ENCODE peak calls at places on chromosomes 5 and 9, in ten cellular contexts. One of them, this sample, is unnamed.

GRCh38 chr5:174326372-174326771 is 280.9 kb downstream of the NSG2 start:
- DNase-seq in astrocyte of the cerebellum: no peak
- DNase-seq in naive B cell: no peak
- DNase-seq in NCI-H460: no peak
- DNase-seq in IMR-90: no peak
- DNase-seq in pancreas: no peak
- DNase-seq in tibial artery: no peak
- DNase-seq in cerebellar cortex: no peak
- DNase-seq in NCI-H1105 treated with DMSO at 0.1 percent for 48 hours: no peak
- DNase-seq in posterior cingulate gyrus: no peak
- DNase-seq in this sample: no peak

GRCh38 chr5:155794801-155795200 is 532.2 kb upstream of the SGCD start:
- DNase-seq in NCI-H1105 treated with DMSO at 0.1 percent for 48 hours: peak
- DNase-seq in posterior cingulate gyrus: no peak
- DNase-seq in IMR-90: peak
- DNase-seq in cerebellar cortex: no peak
- DNase-seq in pancreas: no peak
- DNase-seq in tibial artery: no peak
- DNase-seq in astrocyte of the cerebellum: no peak
- DNase-seq in NCI-H460: no peak
- DNase-seq in naive B cell: no peak
- DNase-seq in this sample: no peak

GRCh38 chr5:4938941-4939546 is 201.1 kb upstream of the ADAMTS16 start:
- DNase-seq in cerebellar cortex: no peak
- DNase-seq in astrocyte of the cerebellum: no peak
- DNase-seq in naive B cell: no peak
- DNase-seq in tibial artery: no peak
- DNase-seq in NCI-H1105 treated with DMSO at 0.1 percent for 48 hours: no peak
- DNase-seq in pancreas: no peak
- DNase-seq in NCI-H460: no peak
- DNase-seq in IMR-90: no peak
- DNase-seq in posterior cingulate gyrus: no peak
- DNase-seq in this sample: no peak

GRCh38 chr9:102779341-102779740 is 215.8 kb upstream of the CYLC2 start:
- DNase-seq in cerebellar cortex: no peak
- DNase-seq in naive B cell: no peak
- DNase-seq in pancreas: no peak
- DNase-seq in NCI-H460: no peak
- DNase-seq in tibial artery: no peak
- DNase-seq in astrocyte of the cerebellum: peak
- DNase-seq in NCI-H1105 treated with DMSO at 0.1 percent for 48 hours: no peak
- DNase-seq in posterior cingulate gyrus: no peak
- DNase-seq in IMR-90: no peak
- DNase-seq in this sample: no peak

GRCh38 chr5:139492700-139493192 is 10.2 kb upstream of the STING1 start:
- DNase-seq in IMR-90: peak
- DNase-seq in naive B cell: no peak
- DNase-seq in pancreas: no peak
- DNase-seq in tibial artery: no peak
- DNase-seq in posterior cingulate gyrus: no peak
- DNase-seq in NCI-H1105 treated with DMSO at 0.1 percent for 48 hours: no peak
- DNase-seq in NCI-H460: no peak
- DNase-seq in cerebellar cortex: no peak
- DNase-seq in astrocyte of the cerebellum: no peak
- DNase-seq in this sample: no peak

GRCh38 chr9:86246752-86247161 is 12.7 kb downstream of the C9orf153 start:
- DNase-seq in NCI-H460: peak
- DNase-seq in pancreas: no peak
- DNase-seq in astrocyte of the cerebellum: no peak
- DNase-seq in NCI-H1105 treated with DMSO at 0.1 percent for 48 hours: no peak
- DNase-seq in cerebellar cortex: no peak
- DNase-seq in IMR-90: no peak
- DNase-seq in naive B cell: no peak
- DNase-seq in posterior cingulate gyrus: no peak
- DNase-seq in tibial artery: no peak
- DNase-seq in this sample: no peak

GRCh38 chr5:162209005-162209605 is 141.5 kb downstream of the GABRG2 start:
- DNase-seq in tibial artery: no peak
- DNase-seq in cerebellar cortex: peak
- DNase-seq in NCI-H460: peak
- DNase-seq in posterior cingulate gyrus: peak
- DNase-seq in pancreas: peak
- DNase-seq in naive B cell: no peak
- DNase-seq in IMR-90: no peak
- DNase-seq in astrocyte of the cerebellum: no peak
- DNase-seq in NCI-H1105 treated with DMSO at 0.1 percent for 48 hours: peak
- DNase-seq in this sample: no peak

GRCh38 chr9:136754059-136754572 is 3.9 kb downstream of the LCN8 start:
- DNase-seq in cerebellar cortex: no peak
- DNase-seq in tibial artery: no peak
- DNase-seq in astrocyte of the cerebellum: no peak
- DNase-seq in pancreas: no peak
- DNase-seq in posterior cingulate gyrus: peak
- DNase-seq in naive B cell: peak
- DNase-seq in IMR-90: no peak
- DNase-seq in NCI-H460: no peak
- DNase-seq in NCI-H1105 treated with DMSO at 0.1 percent for 48 hours: peak
- DNase-seq in this sample: no peak

GRCh38 chr9:17802249-17802857 is 223.5 kb downstream of the SH3GL2 start:
- DNase-seq in NCI-H460: no peak
- DNase-seq in naive B cell: no peak
- DNase-seq in NCI-H1105 treated with DMSO at 0.1 percent for 48 hours: no peak
- DNase-seq in tibial artery: no peak
- DNase-seq in cerebellar cortex: peak
- DNase-seq in pancreas: no peak
- DNase-seq in astrocyte of the cerebellum: no peak
- DNase-seq in posterior cingulate gyrus: no peak
- DNase-seq in IMR-90: peak
- DNase-seq in this sample: no peak

GRCh38 chr5:137115152-137115551 is 384.0 kb downstream of the SPOCK1 start:
- DNase-seq in pancreas: no peak
- DNase-seq in astrocyte of the cerebellum: no peak
- DNase-seq in NCI-H460: no peak
- DNase-seq in naive B cell: no peak
- DNase-seq in tibial artery: no peak
- DNase-seq in posterior cingulate gyrus: no peak
- DNase-seq in cerebellar cortex: no peak
- DNase-seq in IMR-90: no peak
- DNase-seq in NCI-H1105 treated with DMSO at 0.1 percent for 48 hours: no peak
- DNase-seq in this sample: no peak

GRCh38 chr5:121384359-121384758 is 467.3 kb upstream of the FTMT start:
- DNase-seq in NCI-H460: no peak
- DNase-seq in cerebellar cortex: no peak
- DNase-seq in posterior cingulate gyrus: no peak
- DNase-seq in tibial artery: no peak
- DNase-seq in naive B cell: no peak
- DNase-seq in pancreas: no peak
- DNase-seq in astrocyte of the cerebellum: no peak
- DNase-seq in NCI-H1105 treated with DMSO at 0.1 percent for 48 hours: no peak
- DNase-seq in IMR-90: no peak
- DNase-seq in this sample: no peak

GRCh38 chr5:14724633-14725032 is 60.1 kb downstream of the OTULIN start:
- DNase-seq in IMR-90: no peak
- DNase-seq in tibial artery: peak
- DNase-seq in posterior cingulate gyrus: no peak
- DNase-seq in NCI-H1105 treated with DMSO at 0.1 percent for 48 hours: no peak
- DNase-seq in astrocyte of the cerebellum: no peak
- DNase-seq in NCI-H460: no peak
- DNase-seq in pancreas: no peak
- DNase-seq in cerebellar cortex: no peak
- DNase-seq in naive B cell: no peak
- DNase-seq in this sample: no peak

GRCh38 chr5:66828551-66829421 is 232.6 kb downstream of the MAST4 start:
- DNase-seq in pancreas: peak
- DNase-seq in NCI-H1105 treated with DMSO at 0.1 percent for 48 hours: peak
- DNase-seq in NCI-H460: no peak
- DNase-seq in IMR-90: peak
- DNase-seq in tibial artery: peak
- DNase-seq in astrocyte of the cerebellum: peak
- DNase-seq in naive B cell: peak
- DNase-seq in posterior cingulate gyrus: peak
- DNase-seq in cerebellar cortex: peak
- DNase-seq in this sample: peak

GRCh38 chr9:123772967-123773366 is 157.0 kb downstream of the DENND1A start:
- DNase-seq in NCI-H1105 treated with DMSO at 0.1 percent for 48 hours: no peak
- DNase-seq in astrocyte of the cerebellum: no peak
- DNase-seq in tibial artery: no peak
- DNase-seq in posterior cingulate gyrus: no peak
- DNase-seq in cerebellar cortex: no peak
- DNase-seq in NCI-H460: no peak
- DNase-seq in IMR-90: no peak
- DNase-seq in naive B cell: no peak
- DNase-seq in pancreas: no peak
- DNase-seq in this sample: no peak

GRCh38 chr5:167863883-167864282 is 427.6 kb upstream of the WWC1 start:
- DNase-seq in NCI-H1105 treated with DMSO at 0.1 percent for 48 hours: no peak
- DNase-seq in cerebellar cortex: no peak
- DNase-seq in pancreas: no peak
- DNase-seq in tibial artery: no peak
- DNase-seq in IMR-90: no peak
- DNase-seq in naive B cell: no peak
- DNase-seq in astrocyte of the cerebellum: no peak
- DNase-seq in posterior cingulate gyrus: no peak
- DNase-seq in NCI-H460: no peak
- DNase-seq in this sample: no peak

GRCh38 chr9:132794730-132795380 is 83.2 kb downstream of the AK8 start:
- DNase-seq in naive B cell: no peak
- DNase-seq in NCI-H1105 treated with DMSO at 0.1 percent for 48 hours: no peak
- DNase-seq in IMR-90: no peak
- DNase-seq in astrocyte of the cerebellum: no peak
- DNase-seq in pancreas: no peak
- DNase-seq in NCI-H460: no peak
- DNase-seq in cerebellar cortex: no peak
- DNase-seq in posterior cingulate gyrus: no peak
- DNase-seq in tibial artery: no peak
- DNase-seq in this sample: no peak

GRCh38 chr5:26003966-26004365 is 1034.4 kb downstream of the CDH9 start:
- DNase-seq in posterior cingulate gyrus: no peak
- DNase-seq in naive B cell: no peak
- DNase-seq in IMR-90: no peak
- DNase-seq in astrocyte of the cerebellum: no peak
- DNase-seq in pancreas: no peak
- DNase-seq in NCI-H1105 treated with DMSO at 0.1 percent for 48 hours: no peak
- DNase-seq in cerebellar cortex: no peak
- DNase-seq in tibial artery: no peak
- DNase-seq in NCI-H460: no peak
- DNase-seq in this sample: no peak

GRCh38 chr5:174489920-174490597 is 234.3 kb upstream of the MSX2 start:
- DNase-seq in pancreas: no peak
- DNase-seq in posterior cingulate gyrus: no peak
- DNase-seq in IMR-90: no peak
- DNase-seq in NCI-H1105 treated with DMSO at 0.1 percent for 48 hours: no peak
- DNase-seq in astrocyte of the cerebellum: no peak
- DNase-seq in tibial artery: no peak
- DNase-seq in NCI-H460: no peak
- DNase-seq in cerebellar cortex: no peak
- DNase-seq in naive B cell: no peak
- DNase-seq in this sample: no peak

GRCh38 chr5:139137703-139138102 is 60.5 kb downstream of the SIL1 start:
- DNase-seq in NCI-H1105 treated with DMSO at 0.1 percent for 48 hours: no peak
- DNase-seq in NCI-H460: no peak
- DNase-seq in posterior cingulate gyrus: no peak
- DNase-seq in naive B cell: no peak
- DNase-seq in pancreas: peak
- DNase-seq in IMR-90: peak
- DNase-seq in tibial artery: no peak
- DNase-seq in cerebellar cortex: peak
- DNase-seq in astrocyte of the cerebellum: no peak
- DNase-seq in this sample: no peak

GRCh38 chr9:110027624-110028023 is 180.3 kb downstream of the C9orf152 start:
- DNase-seq in cerebellar cortex: no peak
- DNase-seq in IMR-90: peak
- DNase-seq in naive B cell: no peak
- DNase-seq in NCI-H1105 treated with DMSO at 0.1 percent for 48 hours: no peak
- DNase-seq in pancreas: no peak
- DNase-seq in posterior cingulate gyrus: no peak
- DNase-seq in astrocyte of the cerebellum: no peak
- DNase-seq in tibial artery: no peak
- DNase-seq in NCI-H460: no peak
- DNase-seq in this sample: no peak

GRCh38 chr9:3865373-3865772 is 339.6 kb upstream of the RFX3 start:
- DNase-seq in tibial artery: no peak
- DNase-seq in IMR-90: peak
- DNase-seq in naive B cell: no peak
- DNase-seq in astrocyte of the cerebellum: no peak
- DNase-seq in posterior cingulate gyrus: no peak
- DNase-seq in NCI-H1105 treated with DMSO at 0.1 percent for 48 hours: no peak
- DNase-seq in pancreas: no peak
- DNase-seq in NCI-H460: no peak
- DNase-seq in cerebellar cortex: no peak
- DNase-seq in this sample: no peak

GRCh38 chr9:89720721-89721660 is 116.2 kb downstream of the GADD45G start:
- DNase-seq in tibial artery: no peak
- DNase-seq in NCI-H460: no peak
- DNase-seq in astrocyte of the cerebellum: no peak
- DNase-seq in NCI-H1105 treated with DMSO at 0.1 percent for 48 hours: no peak
- DNase-seq in pancreas: no peak
- DNase-seq in posterior cingulate gyrus: peak
- DNase-seq in naive B cell: no peak
- DNase-seq in cerebellar cortex: no peak
- DNase-seq in IMR-90: no peak
- DNase-seq in this sample: no peak

GRCh38 chr9:126307306-126308061 is 19.1 kb upstream of the MVB12B start:
- DNase-seq in cerebellar cortex: no peak
- DNase-seq in NCI-H1105 treated with DMSO at 0.1 percent for 48 hours: no peak
- DNase-seq in tibial artery: no peak
- DNase-seq in NCI-H460: no peak
- DNase-seq in pancreas: no peak
- DNase-seq in IMR-90: no peak
- DNase-seq in posterior cingulate gyrus: peak
- DNase-seq in naive B cell: no peak
- DNase-seq in astrocyte of the cerebellum: no peak
- DNase-seq in this sample: peak

GRCh38 chr5:40441733-40442132 is 238.0 kb upstream of the PTGER4 start:
- DNase-seq in cerebellar cortex: no peak
- DNase-seq in NCI-H1105 treated with DMSO at 0.1 percent for 48 hours: no peak
- DNase-seq in pancreas: no peak
- DNase-seq in IMR-90: no peak
- DNase-seq in astrocyte of the cerebellum: no peak
- DNase-seq in tibial artery: no peak
- DNase-seq in naive B cell: no peak
- DNase-seq in posterior cingulate gyrus: no peak
- DNase-seq in NCI-H460: no peak
- DNase-seq in this sample: no peak

GRCh38 chr5:137561572-137561971 is 62.4 kb upstream of the SPOCK1 start:
- DNase-seq in posterior cingulate gyrus: no peak
- DNase-seq in IMR-90: no peak
- DNase-seq in naive B cell: no peak
- DNase-seq in pancreas: no peak
- DNase-seq in astrocyte of the cerebellum: no peak
- DNase-seq in NCI-H1105 treated with DMSO at 0.1 percent for 48 hours: no peak
- DNase-seq in tibial artery: no peak
- DNase-seq in NCI-H460: peak
- DNase-seq in cerebellar cortex: no peak
- DNase-seq in this sample: no peak

GRCh38 chr5:1553642-1554409 is 30.1 kb upstream of the LPCAT1 start:
- DNase-seq in naive B cell: no peak
- DNase-seq in NCI-H1105 treated with DMSO at 0.1 percent for 48 hours: no peak
- DNase-seq in cerebellar cortex: no peak
- DNase-seq in pancreas: no peak
- DNase-seq in posterior cingulate gyrus: peak
- DNase-seq in IMR-90: no peak
- DNase-seq in astrocyte of the cerebellum: no peak
- DNase-seq in tibial artery: no peak
- DNase-seq in NCI-H460: no peak
- DNase-seq in this sample: no peak

This sample was measured in nucleus accumbens.